ENCODE peak calls at places on chromosome 18, in six cellular contexts. Q is hepatocyte, F is H1, I is endothelial cell of umbilical vein, H is GM23248, V is PC-3. B is an unnamed sample. For H4K20me1, the result is how much of the 10 kb centered on the place peaks cover.

GRCh38 chr18:70641156-70641775 is 352.4 kb downstream of the SOCS6 start:
- DNase-seq in F (no peak), I (no peak), V (no peak), H (no peak), Q (no peak), B (no peak)

GRCh38 chr18:31197676-31198075 is 35.0 kb upstream of the DSC1 start:
- DNase-seq in I (no peak), F (no peak), Q (peak), V (peak), H (no peak), B (peak)

GRCh38 chr18:14978962-14979535 is 231.1 kb downstream of the ANKRD30B start:
- DNase-seq in I (peak), V (peak), Q (no peak), F (peak), H (peak), B (peak)

GRCh38 chr18:2967820-2968219 is 45.1 kb downstream of the LPIN2 start:
- DNase-seq in H (no peak), V (no peak), I (no peak), Q (no peak), F (no peak), B (no peak)

GRCh38 chr18:79258447-79258846 is 137.3 kb upstream of the NFATC1 start:
- DNase-seq in F (no peak), V (no peak), H (no peak), Q (no peak), I (no peak), B (no peak)

GRCh38 chr18:46362533-46362932 is 258.3 kb downstream of the HAUS1 start:
- DNase-seq in I (no peak), V (no peak), F (no peak), H (no peak), Q (no peak), B (no peak)

GRCh38 chr18:47206945-47207637 is 30.9 kb upstream of the IER3IP1 start:
- DNase-seq in F (no peak), Q (no peak), I (no peak), V (no peak), H (peak), B (no peak)

GRCh38 chr18:32284284-32284683 is 94.4 kb downstream of the MEP1B start:
- DNase-seq in H (peak), Q (no peak), F (no peak), V (peak), I (no peak), B (no peak)

GRCh38 chr18:55523001-55523400 is 65.0 kb downstream of the TCF4 start:
- DNase-seq in Q (no peak), F (no peak), I (peak), V (no peak), H (no peak), B (no peak)

GRCh38 chr18:23341383-23341782 is 111.7 kb upstream of the RIOK3 start:
- DNase-seq in I (no peak), H (peak), Q (no peak), V (no peak), F (no peak), B (no peak)

GRCh38 chr18:77470836-77471413 is 221.3 kb downstream of the GALR1 start:
- DNase-seq in I (no peak), Q (no peak), H (no peak), F (no peak), V (no peak), B (no peak)

GRCh38 chr18:12252061-12252460 is 2.1 kb upstream of the CIDEA start:
- DNase-seq in I (no peak), H (no peak), Q (no peak), V (no peak), F (no peak), B (no peak)

GRCh38 chr18:47168913-47169312 is 7.3 kb downstream of the IER3IP1 start:
- DNase-seq in V (no peak), H (no peak), F (no peak), Q (no peak), I (no peak), B (no peak)

GRCh38 chr18:68676913-68677312 is 38.0 kb downstream of the TMX3 start:
- DNase-seq in V (no peak), I (no peak), Q (no peak), H (peak), F (no peak), B (no peak)

GRCh38 chr18:950882-951539 is 46.3 kb downstream of the ADCYAP1 start:
- DNase-seq in I (no peak), F (no peak), V (peak), Q (no peak), H (no peak), B (peak)

GRCh38 chr18:22398464-22398863 is 19.3 kb downstream of the CTAGE1 start:
- DNase-seq in V (no peak), H (no peak), I (peak), F (no peak), Q (no peak), B (no peak)

GRCh38 chr18:44602845-44603244 is 77.8 kb upstream of the SETBP1 start:
- DNase-seq in Q (no peak), H (peak), I (no peak), F (no peak), V (peak), B (no peak)

GRCh38 chr18:13361422-13361821 is 142.9 kb downstream of the LDLRAD4 start:
- DNase-seq in I (no peak), V (no peak), H (no peak), F (no peak), Q (no peak), B (no peak)

GRCh38 chr18:63949068-63949737 is at the start of gene HMSD:
- DNase-seq in I (peak), Q (peak), F (peak), V (peak), H (peak), B (no peak)

GRCh38 chr18:47898696-47899095 is 31.8 kb downstream of the SMAD2 start:
- DNase-seq in H (no peak), V (peak), I (peak), Q (no peak), F (no peak), B (no peak)

GRCh38 chr18:6357668-6358067 is 57.0 kb downstream of the L3MBTL4 start:
- DNase-seq in H (no peak), Q (no peak), I (no peak), V (no peak), F (no peak), B (no peak)

GRCh38 chr18:9337875-9338274 is 3.3 kb downstream of the TWSG1 start:
- DNase-seq in Q (no peak), I (peak), F (no peak), H (peak), V (peak), B (no peak)

GRCh38 chr18:77650799-77651385 is 401.2 kb downstream of the GALR1 start:
- DNase-seq in F (peak), I (no peak), Q (peak), V (peak), H (peak), B (peak)

GRCh38 chr18:74896390-74896991 is 298.8 kb downstream of the ZNF407 start:
- DNase-seq in H (peak), F (peak), I (peak), V (peak), Q (peak), B (peak)

GRCh38 chr18:5302606-5303005 is 7.1 kb upstream of the ZBTB14 start:
- DNase-seq in H (no peak), V (no peak), F (no peak), Q (no peak), I (no peak), B (no peak)

GRCh38 chr18:51196116-51196810 is 1.2 kb downstream of the MEX3C start:
- DNase-seq in V (no peak), H (peak), I (no peak), Q (peak), F (no peak), B (peak)

GRCh38 chr18:79195716-79196683 is 126.8 kb downstream of the ATP9B start:
- DNase-seq in V (no peak), H (no peak), F (no peak), I (no peak), Q (no peak), B (no peak)

GRCh38 chr18:79956276-79956675 is 4.8 kb upstream of the SLC66A2 start:
- DNase-seq in V (no peak), F (no peak), H (no peak), I (no peak), Q (no peak), B (no peak)

GRCh38 chr18:23369231-23369630 is 83.9 kb upstream of the RIOK3 start:
- DNase-seq in I (peak), V (no peak), F (no peak), Q (no peak), H (no peak), B (no peak)

GRCh38 chr18:72867721-72868665 is at the start of gene NETO1:
- DNase-seq in F (peak), V (peak), I (no peak), Q (no peak), H (no peak), B (no peak)

GRCh38 chr18:72866572-72866900 is 1.3 kb downstream of the NETO1 start:
- DNase-seq in V (peak), H (no peak), F (no peak), I (no peak), Q (no peak), B (no peak)

GRCh38 chr18:72869786-72870185 is 2.0 kb upstream of the NETO1 start:
- DNase-seq in F (no peak), Q (no peak), H (no peak), I (no peak), V (no peak), B (no peak)

GRCh38 chr18:72868666-72869661 is 1.2 kb upstream of the NETO1 start:
- DNase-seq in V (no peak), H (no peak), I (no peak), Q (no peak), F (peak), B (no peak)

DNA sequence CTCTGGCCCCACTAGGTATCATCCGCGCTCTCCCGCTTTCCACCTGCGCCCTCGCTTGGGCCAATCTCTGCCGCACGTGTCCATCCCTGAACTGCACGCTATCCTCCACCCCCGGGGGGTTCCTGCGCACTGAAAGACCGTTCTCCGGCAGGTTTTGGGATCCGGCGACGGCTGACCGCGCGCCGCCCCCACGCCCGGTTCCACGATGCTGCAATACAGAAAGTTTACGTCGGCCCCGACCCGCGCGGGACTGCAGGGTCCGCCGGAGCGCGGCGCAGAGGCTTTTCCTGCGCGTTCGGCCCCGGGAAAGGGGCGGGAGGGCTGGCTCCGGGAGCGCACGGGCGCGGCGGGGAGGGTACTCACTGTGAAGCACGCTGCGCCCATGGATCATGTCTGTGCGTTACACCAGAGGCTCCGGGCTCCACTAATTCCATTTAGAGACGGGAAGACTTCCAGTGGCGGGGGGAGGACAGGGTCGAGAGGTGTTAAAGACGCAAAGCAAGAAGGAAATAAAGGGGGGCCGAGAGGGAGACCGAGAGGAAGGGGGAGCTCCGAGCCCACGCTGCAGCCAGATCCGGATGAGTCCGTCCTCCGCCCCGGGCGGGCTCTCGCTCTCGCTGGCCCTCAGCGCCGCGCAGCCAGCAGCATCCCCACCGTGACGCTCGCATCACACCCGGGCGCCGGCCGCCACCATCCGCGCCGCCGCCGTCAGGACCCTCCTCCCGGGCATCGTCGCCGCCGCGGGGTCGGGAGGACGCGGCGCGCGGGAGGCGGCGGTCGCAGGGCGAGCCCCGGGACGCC is 686 bp downstream of the NETO1 start:
- DNase-seq in Q (no peak), V (no peak), I (no peak), H (no peak), F (peak), B (no peak)
- TF ChIP-seq EZH2 in Q (peak), V (no peak), I (no peak), H (no peak), F (peak), B (no peak)

DNA sequence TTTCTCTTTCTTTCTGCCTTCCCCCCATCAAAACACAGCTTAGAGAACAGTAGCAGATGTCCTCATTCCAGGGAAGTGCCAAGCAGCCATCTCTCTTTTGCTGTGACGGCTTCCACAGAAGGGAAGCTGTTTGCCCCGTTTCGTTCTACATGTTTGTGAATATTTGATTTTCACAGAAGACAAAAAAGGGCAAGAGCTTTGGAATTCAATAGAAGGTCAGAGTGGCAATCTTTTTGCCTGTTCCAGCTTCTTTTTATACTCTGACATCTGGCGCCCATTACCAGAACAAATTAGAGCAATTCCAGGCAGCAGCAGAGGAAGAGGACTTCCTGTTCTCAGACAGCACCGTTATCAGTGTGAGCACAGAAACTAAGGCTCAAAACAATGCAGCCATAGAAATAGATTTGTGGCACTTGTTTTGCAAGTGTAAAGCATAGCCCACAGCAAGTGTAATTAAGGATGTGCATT is 79.0 kb upstream of the CDH19 start:
- DNase-seq in H (no peak), Q (no peak), I (peak), V (no peak), F (no peak), B (no peak)
- H3K4me2 ChIP-seq in H (no peak), Q (peak), I (peak), V (no peak), F (no peak), B (no peak)

GRCh38 chr18:48940854-48941531 is 9.8 kb downstream of the SMAD7 start:
- DNase-seq in Q (no peak), V (no peak), I (peak), H (no peak), F (no peak), B (no peak)
- H4K20me1 ChIP-seq in Q (half or more), V (under half), I (under half), H (under half), F (under half), B (half or more)

GRCh38 chr18:11148655-11149440 is 521 bp downstream of the PIEZO2 start:
- DNase-seq in H (peak), Q (peak), V (no peak), I (no peak), F (peak), B (no peak)
- TF ChIP-seq EZH2 in H (peak), Q (no peak), V (no peak), I (peak), F (peak), B (no peak)

DNA sequence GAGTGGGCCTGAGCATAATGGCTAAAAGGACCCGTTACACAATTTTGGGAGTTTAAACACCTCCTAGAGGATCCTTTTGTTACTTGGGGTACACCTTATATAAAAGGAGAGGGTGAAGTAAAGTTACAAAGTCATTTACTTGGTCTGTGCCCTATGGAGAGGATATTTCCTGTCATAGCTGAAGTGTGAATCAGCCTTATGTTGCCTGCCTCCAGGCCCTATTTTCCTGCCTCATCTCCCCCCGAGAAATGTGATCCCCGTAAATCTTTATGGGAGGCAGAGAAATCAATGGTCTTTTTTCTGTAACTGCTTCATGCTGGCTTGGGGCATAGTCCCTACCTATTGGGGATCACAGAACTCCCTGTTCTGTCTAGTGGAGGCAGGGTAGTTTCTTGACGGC is 906.6 kb downstream of the DSC3 start:
- DNase-seq in H (no peak), V (peak), Q (no peak), F (no peak), I (no peak), B (no peak)
- H3K4me2 ChIP-seq in H (no peak), V (no peak), Q (no peak), F (no peak), I (no peak), B (no peak)

GRCh38 chr18:35054401-35054800 is 13.2 kb downstream of the MAPRE2 start:
- DNase-seq in Q (no peak), I (no peak), F (no peak), V (no peak), H (no peak), B (no peak)
- H4K20me1 ChIP-seq in Q (under half), I (under half), F (under half), V (under half), H (under half), B (under half)

DNA sequence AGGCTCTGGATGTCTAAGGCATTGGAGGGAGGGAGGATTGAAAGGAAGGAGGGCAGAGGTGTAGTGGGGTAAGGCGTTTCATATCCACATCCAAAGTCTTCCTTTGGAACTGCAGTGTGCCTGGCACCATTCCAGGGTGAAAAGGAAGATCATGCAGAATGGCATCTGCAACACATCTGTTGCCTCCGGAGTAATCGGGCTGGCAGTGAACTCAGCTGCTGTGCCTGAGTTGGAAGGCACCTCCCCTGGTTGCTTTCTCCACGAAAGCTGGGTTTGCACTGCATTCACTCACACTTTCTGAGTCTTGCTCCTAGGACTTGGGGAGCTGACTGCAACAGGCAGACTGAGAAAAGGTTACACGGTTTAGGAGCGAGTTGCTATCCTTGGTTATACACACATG is 30.3 kb upstream of the SEC11C start:
- DNase-seq in I (no peak), F (no peak), Q (no peak), H (peak), V (no peak), B (no peak)
- TF ChIP-seq EZH2 in I (no peak), F (no peak), Q (no peak), H (no peak), V (no peak), B (no peak)